ENCODE peak calls at places on chromosome 15, in eight cellular contexts. T is tibial artery, L is epithelial cell of esophagus, U is mesothelial cell of epicardium, B is NB4, E is glutamatergic neuron, F is GM23338, O is lower leg skin. A is an unnamed sample.
A peak's percentile ranks its signal among the peaks of the same experiment; 100 is the strongest.

GRCh38 chr15:93656041-93656440 is 567.0 kb upstream of the RGMA start:
- DNase-seq in B (peak; percentile 5), L (peak; percentile 78), O (no peak), T (no peak), F (no peak), E (no peak), U (no peak), A (no peak)

GRCh38 chr15:101439285-101439919 is 50.1 kb downstream of the PCSK6 start:
- DNase-seq in O (peak; percentile 53), T (no peak), B (no peak), U (peak; percentile 14), F (no peak), E (no peak), L (no peak), A (peak; percentile 53)

GRCh38 chr15:81962438-81962837 is 83.4 kb downstream of the MEX3B start:
- DNase-seq in U (no peak), E (no peak), O (no peak), T (no peak), B (no peak), L (no peak), F (no peak), A (no peak)

GRCh38 chr15:25508369-25509002 is 69.7 kb upstream of the UBE3A start:
- DNase-seq in E (no peak), B (peak; percentile 47), T (no peak), L (peak; percentile 42), F (peak; percentile 68), O (no peak), U (no peak), A (no peak)

GRCh38 chr15:73074241-73074640 is 22.0 kb downstream of the NEO1 start:
- DNase-seq in L (no peak), T (no peak), E (no peak), O (no peak), B (no peak), F (no peak), U (no peak), A (no peak)

GRCh38 chr15:69823223-69823907 is 274.4 kb downstream of the TLE3 start:
- DNase-seq in O (no peak), L (no peak), B (no peak), F (no peak), U (no peak), E (no peak), T (no peak), A (no peak)

GRCh38 chr15:62390793-62391543 is 225.9 kb upstream of the C2CD4B start:
- DNase-seq in B (peak; percentile 57), T (peak; percentile 41), E (peak; percentile 63), O (peak; percentile 88), U (peak; percentile 61), F (peak; percentile 77), L (peak; percentile 50), A (peak; percentile 79)

GRCh38 chr15:81877533-81878227 is 168.1 kb downstream of the MEX3B start:
- DNase-seq in E (no peak), B (no peak), U (no peak), L (no peak), T (no peak), F (peak; percentile 13), O (no peak), A (no peak)

GRCh38 chr15:79978694-79979519 is 7.9 kb upstream of the BCL2A1 start:
- DNase-seq in B (peak; percentile 91), O (no peak), F (no peak), L (peak; percentile 79), T (no peak), U (no peak), E (no peak), A (no peak)

GRCh38 chr15:99618941-99619411 is 53.2 kb downstream of the MEF2A start:
- DNase-seq in F (peak; percentile 48), B (peak; percentile 16), U (no peak), T (no peak), O (no peak), L (peak; percentile 78), E (no peak), A (no peak)

GRCh38 chr15:26921433-26921832 is 49.5 kb upstream of the GABRG3 start:
- DNase-seq in E (no peak), O (no peak), L (no peak), B (no peak), F (no peak), T (no peak), U (no peak), A (no peak)

GRCh38 chr15:91704343-91704742 is 149.2 kb upstream of the SLCO3A1 start:
- DNase-seq in O (no peak), L (no peak), T (no peak), E (no peak), B (no peak), F (no peak), U (no peak), A (no peak)

GRCh38 chr15:61974759-61975158 is 85.5 kb downstream of the VPS13C start:
- DNase-seq in U (no peak), O (no peak), B (no peak), T (no peak), L (peak; percentile 65), E (no peak), F (no peak), A (no peak)

GRCh38 chr15:77138167-77138522 is 67.2 kb upstream of the TSPAN3 start:
- DNase-seq in U (no peak), L (peak; percentile 71), O (no peak), F (no peak), B (no peak), E (no peak), T (no peak), A (no peak)

GRCh38 chr15:95567686-95568085 is 762.8 kb upstream of the NR2F2 start:
- DNase-seq in T (no peak), L (no peak), E (no peak), F (peak; percentile 10), U (no peak), O (no peak), B (no peak), A (no peak)

GRCh38 chr15:96585634-96586386 is 255.3 kb downstream of the NR2F2 start:
- DNase-seq in F (peak; percentile 24), U (no peak), E (no peak), B (peak; percentile 69), L (peak; percentile 27), T (no peak), O (no peak), A (no peak)

GRCh38 chr15:63043391-63044076 is 987 bp downstream of the TPM1 start:
- DNase-seq in L (no peak), U (no peak), B (peak; percentile 66), O (no peak), F (no peak), E (peak; percentile 38), T (no peak), A (no peak)

GRCh38 chr15:48695835-48696573 is 50.5 kb upstream of the FBN1 start:
- DNase-seq in B (no peak), T (no peak), F (no peak), U (no peak), O (no peak), L (no peak), E (no peak), A (no peak)

GRCh38 chr15:50128266-50128665 is 9.2 kb upstream of the ATP8B4 start:
- DNase-seq in F (peak; percentile 27), L (no peak), T (peak; percentile 88), U (no peak), E (no peak), O (peak; percentile 89), B (peak; percentile 83), A (no peak)
- TF ChIP-seq CTCF in F (peak; percentile 43), L (peak; percentile 11), T (no peak), U (no peak), E (no peak), O (no peak), B (peak; percentile 31), A (no peak)

DNA sequence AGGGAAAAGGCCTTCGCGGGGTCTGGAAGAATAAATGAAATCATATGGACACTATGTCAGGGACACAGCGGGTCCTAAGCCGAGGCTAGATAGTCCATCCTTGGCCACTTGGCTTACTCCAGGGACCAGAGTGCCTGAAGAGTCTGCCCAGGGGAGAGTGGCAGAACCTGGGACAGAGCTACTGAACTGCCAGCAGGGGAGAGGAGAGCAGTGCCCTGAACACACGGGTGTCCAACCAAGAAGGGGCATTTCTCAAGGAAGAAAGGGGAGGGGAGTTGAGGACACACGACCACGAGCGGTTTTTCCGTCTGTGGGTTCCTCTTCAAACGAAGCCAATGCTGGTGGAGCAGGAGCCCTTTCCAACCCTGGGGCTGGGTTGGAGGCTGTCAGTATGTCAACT is 1.0 kb downstream of the ACAN start:
- DNase-seq in T (no peak), L (no peak), O (no peak), E (no peak), U (no peak), F (no peak), B (no peak), A (no peak)
- TF ChIP-seq CTCF in T (no peak), L (no peak), O (no peak), E (no peak), U (no peak), F (no peak), B (no peak), A (no peak)

DNA sequence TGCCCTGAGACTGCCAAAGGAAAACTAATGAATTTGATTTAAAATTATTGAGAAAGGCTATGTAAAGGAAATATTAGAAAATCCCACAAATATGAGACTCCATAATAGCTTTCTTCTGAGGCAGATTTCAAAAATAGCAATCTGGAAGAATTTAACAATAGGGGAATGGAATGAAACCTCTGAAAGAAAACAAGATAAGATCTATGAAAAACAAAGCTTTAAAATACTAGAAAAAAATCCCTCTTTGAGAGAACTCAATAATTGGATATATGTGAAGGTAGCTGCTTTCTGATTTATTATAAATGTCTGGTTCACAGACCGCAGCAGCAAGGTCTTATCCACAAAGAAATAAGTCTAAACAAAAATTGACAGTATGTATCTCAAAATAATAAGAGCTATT is 319.5 kb upstream of the THBS1 start:
- DNase-seq in B (no peak), F (no peak), O (no peak), T (no peak), U (no peak), L (no peak), E (no peak), A (no peak)
- TF ChIP-seq CTCF in B (no peak), F (no peak), O (no peak), T (no peak), U (no peak), L (no peak), E (no peak), A (no peak)

DNA sequence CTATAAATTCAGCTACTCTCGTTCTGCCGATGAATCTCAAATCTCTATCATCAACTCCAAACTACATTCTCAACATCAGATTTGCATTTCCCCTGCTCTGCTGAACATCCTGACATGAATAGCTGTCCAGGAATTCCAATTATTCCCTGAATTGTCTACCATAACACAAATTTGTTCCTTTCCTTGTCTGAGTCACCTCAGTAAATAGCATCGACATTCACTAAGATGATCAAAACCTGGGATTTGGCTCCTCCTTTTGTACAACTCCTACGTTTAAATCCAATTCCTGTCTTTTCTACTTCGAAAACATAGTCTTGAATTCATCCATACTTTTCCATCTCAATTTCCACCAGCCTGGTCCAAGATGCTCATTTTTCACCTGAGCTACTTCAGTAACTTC is 107.0 kb downstream of the GREM1 start:
- DNase-seq in B (no peak), O (no peak), U (no peak), T (no peak), L (peak; percentile 87), E (no peak), F (no peak), A (no peak)
- TF ChIP-seq CTCF in B (no peak), O (no peak), U (no peak), T (no peak), L (no peak), E (no peak), F (no peak), A (no peak)